ENCODE peak calls at places on chromosomes 2 and 18, in six cellular contexts. One of them, this sample, is unnamed.

GRCh38 chr18:58884694-58885093 is 20.0 kb downstream of the ZNF532 start:
- DNase-seq in upper lobe of right lung: no peak
- DNase-seq in psoas muscle: no peak
- DNase-seq in NB4: no peak
- DNase-seq in lung: no peak
- DNase-seq in bronchial epithelial cell: no peak
- DNase-seq in this sample: no peak

GRCh38 chr2:112074506-112074905 is 19.4 kb downstream of the TMEM87B start:
- DNase-seq in upper lobe of right lung: no peak
- DNase-seq in psoas muscle: no peak
- DNase-seq in NB4: no peak
- DNase-seq in lung: no peak
- DNase-seq in bronchial epithelial cell: no peak
- DNase-seq in this sample: no peak

GRCh38 chr2:120465989-120466703 is 120.2 kb downstream of the INHBB start:
- DNase-seq in upper lobe of right lung: peak; percentile 53
- DNase-seq in psoas muscle: no peak
- DNase-seq in NB4: no peak
- DNase-seq in lung: no peak
- DNase-seq in bronchial epithelial cell: no peak
- DNase-seq in this sample: no peak

GRCh38 chr2:71082402-71083252 is 14.2 kb downstream of the NAGK start:
- DNase-seq in upper lobe of right lung: no peak
- DNase-seq in psoas muscle: no peak
- DNase-seq in NB4: no peak
- DNase-seq in lung: no peak
- DNase-seq in bronchial epithelial cell: no peak
- DNase-seq in this sample: no peak

GRCh38 chr2:201953386-201953785 is 80.3 kb upstream of the FZD7 start:
- DNase-seq in upper lobe of right lung: no peak
- DNase-seq in psoas muscle: no peak
- DNase-seq in NB4: no peak
- DNase-seq in lung: no peak
- DNase-seq in bronchial epithelial cell: no peak
- DNase-seq in this sample: no peak

GRCh38 chr18:79987566-79987965 is 797 bp downstream of the TXNL4A start:
- DNase-seq in upper lobe of right lung: no peak
- DNase-seq in psoas muscle: no peak
- DNase-seq in NB4: no peak
- DNase-seq in lung: no peak
- DNase-seq in bronchial epithelial cell: peak; percentile 52
- DNase-seq in this sample: no peak

GRCh38 chr2:112093216-112093615 is 38.1 kb downstream of the TMEM87B start:
- DNase-seq in upper lobe of right lung: no peak
- DNase-seq in psoas muscle: no peak
- DNase-seq in NB4: no peak
- DNase-seq in lung: no peak
- DNase-seq in bronchial epithelial cell: no peak
- DNase-seq in this sample: no peak

GRCh38 chr18:77108001-77108692 is 24.4 kb downstream of the MBP start:
- DNase-seq in upper lobe of right lung: no peak
- DNase-seq in psoas muscle: peak; percentile 54
- DNase-seq in NB4: peak; percentile 35
- DNase-seq in lung: no peak
- DNase-seq in bronchial epithelial cell: peak; percentile 71
- DNase-seq in this sample: no peak

GRCh38 chr2:144330951-144331651 is 188.8 kb downstream of the ZEB2 start:
- DNase-seq in upper lobe of right lung: no peak
- DNase-seq in psoas muscle: no peak
- DNase-seq in NB4: peak; percentile 50
- DNase-seq in lung: no peak
- DNase-seq in bronchial epithelial cell: peak; percentile 29
- DNase-seq in this sample: no peak

GRCh38 chr2:200442471-200442870 is 67.4 kb downstream of the KCTD18 start:
- DNase-seq in upper lobe of right lung: no peak
- DNase-seq in psoas muscle: no peak
- DNase-seq in NB4: no peak
- DNase-seq in lung: no peak
- DNase-seq in bronchial epithelial cell: no peak
- DNase-seq in this sample: no peak

GRCh38 chr18:11728247-11728646 is 39.2 kb downstream of the GNAL start:
- DNase-seq in upper lobe of right lung: no peak
- DNase-seq in psoas muscle: no peak
- DNase-seq in NB4: peak; percentile 48
- DNase-seq in lung: no peak
- DNase-seq in bronchial epithelial cell: peak; percentile 52
- DNase-seq in this sample: peak; percentile 29

GRCh38 chr2:42923632-42924425 is 131.4 kb upstream of the HAAO start:
- DNase-seq in upper lobe of right lung: no peak
- DNase-seq in psoas muscle: no peak
- DNase-seq in NB4: no peak
- DNase-seq in lung: no peak
- DNase-seq in bronchial epithelial cell: peak; percentile 67
- DNase-seq in this sample: no peak

GRCh38 chr2:18047114-18047695 is 168.7 kb downstream of the KCNS3 start:
- DNase-seq in upper lobe of right lung: no peak
- DNase-seq in psoas muscle: no peak
- DNase-seq in NB4: no peak
- DNase-seq in lung: no peak
- DNase-seq in bronchial epithelial cell: no peak
- DNase-seq in this sample: no peak

GRCh38 chr2:170696006-170696405 is 19.1 kb upstream of the SP5 start:
- DNase-seq in upper lobe of right lung: no peak
- DNase-seq in psoas muscle: no peak
- DNase-seq in NB4: no peak
- DNase-seq in lung: no peak
- DNase-seq in bronchial epithelial cell: no peak
- DNase-seq in this sample: no peak

GRCh38 chr2:238462782-238463396 is 36.2 kb downstream of the ASB1 start:
- DNase-seq in upper lobe of right lung: no peak
- DNase-seq in psoas muscle: no peak
- DNase-seq in NB4: peak; percentile 74
- DNase-seq in lung: no peak
- DNase-seq in bronchial epithelial cell: peak; percentile 64
- DNase-seq in this sample: peak; percentile 54

GRCh38 chr2:96549967-96550786 is 13.6 kb downstream of the ARID5A start:
- DNase-seq in upper lobe of right lung: peak; percentile 84
- DNase-seq in psoas muscle: peak; percentile 82
- DNase-seq in NB4: no peak
- DNase-seq in lung: no peak
- DNase-seq in bronchial epithelial cell: no peak
- DNase-seq in this sample: no peak

GRCh38 chr2:113142290-113142689 is 14.9 kb downstream of the IL1RN start:
- DNase-seq in upper lobe of right lung: no peak
- DNase-seq in psoas muscle: no peak
- DNase-seq in NB4: no peak
- DNase-seq in lung: no peak
- DNase-seq in bronchial epithelial cell: no peak
- DNase-seq in this sample: no peak

GRCh38 chr2:160365691-160366367 is 127.8 kb downstream of the RBMS1 start:
- DNase-seq in upper lobe of right lung: no peak
- DNase-seq in psoas muscle: peak; percentile 93
- DNase-seq in NB4: no peak
- DNase-seq in lung: no peak
- DNase-seq in bronchial epithelial cell: no peak
- DNase-seq in this sample: no peak

GRCh38 chr2:191714925-191715324 is 37.0 kb downstream of the NABP1 start:
- DNase-seq in upper lobe of right lung: no peak
- DNase-seq in psoas muscle: no peak
- DNase-seq in NB4: no peak
- DNase-seq in lung: no peak
- DNase-seq in bronchial epithelial cell: no peak
- DNase-seq in this sample: no peak

GRCh38 chr2:54083021-54083420 is 32.4 kb upstream of the ACYP2 start:
- DNase-seq in upper lobe of right lung: no peak
- DNase-seq in psoas muscle: no peak
- DNase-seq in NB4: no peak
- DNase-seq in lung: no peak
- DNase-seq in bronchial epithelial cell: no peak
- DNase-seq in this sample: no peak

GRCh38 chr2:22683911-22684310 is 701.1 kb upstream of the KLHL29 start:
- DNase-seq in upper lobe of right lung: no peak
- DNase-seq in psoas muscle: no peak
- DNase-seq in NB4: no peak
- DNase-seq in lung: no peak
- DNase-seq in bronchial epithelial cell: no peak
- DNase-seq in this sample: no peak

GRCh38 chr2:60439219-60439974 is 114.1 kb downstream of the BCL11A start:
- DNase-seq in upper lobe of right lung: peak; percentile 71
- DNase-seq in psoas muscle: no peak
- DNase-seq in NB4: peak; percentile 97
- DNase-seq in lung: peak; percentile 55
- DNase-seq in bronchial epithelial cell: no peak
- DNase-seq in this sample: no peak

GRCh38 chr2:69298261-69298660 is 88.8 kb downstream of the GFPT1 start:
- DNase-seq in upper lobe of right lung: no peak
- DNase-seq in psoas muscle: no peak
- DNase-seq in NB4: peak; percentile 81
- DNase-seq in lung: no peak
- DNase-seq in bronchial epithelial cell: peak; percentile 94
- DNase-seq in this sample: peak; percentile 72

GRCh38 chr2:215486973-215487372 is 51.1 kb upstream of the FN1 start:
- DNase-seq in upper lobe of right lung: no peak
- DNase-seq in psoas muscle: no peak
- DNase-seq in NB4: peak; percentile 51
- DNase-seq in lung: no peak
- DNase-seq in bronchial epithelial cell: peak; percentile 100
- DNase-seq in this sample: peak; percentile 47

GRCh38 chr2:194550702-194551101 is 1106.3 kb upstream of the SLC39A10 start:
- DNase-seq in upper lobe of right lung: no peak
- DNase-seq in psoas muscle: no peak
- DNase-seq in NB4: no peak
- DNase-seq in lung: no peak
- DNase-seq in bronchial epithelial cell: peak; percentile 33
- DNase-seq in this sample: no peak

GRCh38 chr2:20595439-20596192 is 55.3 kb downstream of the HS1BP3 start:
- DNase-seq in upper lobe of right lung: peak; percentile 66
- DNase-seq in psoas muscle: peak; percentile 53
- DNase-seq in NB4: peak; percentile 83
- DNase-seq in lung: no peak
- DNase-seq in bronchial epithelial cell: peak; percentile 72
- DNase-seq in this sample: no peak

GRCh38 chr18:80210312-80211083 is 36.8 kb downstream of the PARD6G start:
- DNase-seq in upper lobe of right lung: no peak
- DNase-seq in psoas muscle: no peak
- DNase-seq in NB4: no peak
- DNase-seq in lung: peak; percentile 25
- DNase-seq in bronchial epithelial cell: peak; percentile 63
- DNase-seq in this sample: no peak

GRCh38 chr18:3852321-3852720 is 402.3 kb downstream of the TGIF1 start:
- DNase-seq in upper lobe of right lung: no peak
- DNase-seq in psoas muscle: no peak
- DNase-seq in NB4: peak; percentile 7
- DNase-seq in lung: no peak
- DNase-seq in bronchial epithelial cell: no peak
- DNase-seq in this sample: no peak
- TF ChIP-seq CTCF in upper lobe of right lung: no peak
- TF ChIP-seq CTCF in psoas muscle: no peak
- TF ChIP-seq CTCF in NB4: no peak
- TF ChIP-seq CTCF in lung: no peak
- TF ChIP-seq CTCF in bronchial epithelial cell: no peak
- TF ChIP-seq CTCF in this sample: no peak

DNA sequence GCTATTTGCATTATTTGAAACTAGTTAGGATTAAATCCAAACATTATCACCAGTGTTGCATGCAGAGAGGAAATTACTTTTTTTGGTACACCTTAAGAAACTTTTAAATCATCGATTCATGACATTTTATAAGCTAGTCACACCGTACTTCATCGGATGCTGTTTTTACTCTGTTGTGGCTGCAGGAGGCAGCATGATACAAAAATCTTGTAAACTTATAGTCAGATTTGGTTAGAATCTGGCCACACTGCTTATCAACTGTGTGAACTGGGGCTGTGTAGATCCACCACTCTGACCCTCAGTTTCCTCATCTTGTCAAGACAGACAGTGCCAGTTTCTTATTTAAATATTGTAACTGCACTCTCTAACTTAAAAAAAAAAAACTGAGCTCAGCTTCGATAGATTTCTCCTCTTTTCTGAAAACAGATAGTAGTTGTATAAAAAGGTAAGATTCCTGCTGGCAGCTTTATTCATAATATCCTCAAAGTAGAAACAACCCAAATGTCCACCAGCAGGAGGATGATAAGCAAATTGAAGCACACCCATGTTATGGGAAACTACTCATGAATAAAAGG is 77.8 kb downstream of the RAPGEF4 start:
- DNase-seq in upper lobe of right lung: no peak
- DNase-seq in psoas muscle: no peak
- DNase-seq in NB4: peak; percentile 12
- DNase-seq in lung: no peak
- DNase-seq in bronchial epithelial cell: peak; percentile 39
- DNase-seq in this sample: peak; percentile 22
- TF ChIP-seq CTCF in upper lobe of right lung: peak; percentile 43
- TF ChIP-seq CTCF in psoas muscle: no peak
- TF ChIP-seq CTCF in NB4: no peak
- TF ChIP-seq CTCF in lung: peak; percentile 23
- TF ChIP-seq CTCF in bronchial epithelial cell: peak; percentile 41
- TF ChIP-seq CTCF in this sample: peak; percentile 33

GRCh38 chr2:16425462-16426336 is 239.9 kb downstream of the CYRIA start:
- DNase-seq in upper lobe of right lung: peak; percentile 72
- DNase-seq in psoas muscle: no peak
- DNase-seq in NB4: no peak
- DNase-seq in lung: peak; percentile 88
- DNase-seq in bronchial epithelial cell: peak; percentile 47
- DNase-seq in this sample: peak; percentile 7

GRCh38 chr2:16429002-16429401 is 236.6 kb downstream of the CYRIA start:
- DNase-seq in upper lobe of right lung: no peak
- DNase-seq in psoas muscle: no peak
- DNase-seq in NB4: no peak
- DNase-seq in lung: no peak
- DNase-seq in bronchial epithelial cell: no peak
- DNase-seq in this sample: no peak

GRCh38 chr2:16429431-16429830 is 236.2 kb downstream of the CYRIA start:
- DNase-seq in upper lobe of right lung: no peak
- DNase-seq in psoas muscle: no peak
- DNase-seq in NB4: no peak
- DNase-seq in lung: no peak
- DNase-seq in bronchial epithelial cell: no peak
- DNase-seq in this sample: no peak
- TF ChIP-seq CTCF in upper lobe of right lung: no peak
- TF ChIP-seq CTCF in psoas muscle: no peak
- TF ChIP-seq CTCF in NB4: no peak
- TF ChIP-seq CTCF in lung: no peak
- TF ChIP-seq CTCF in bronchial epithelial cell: no peak
- TF ChIP-seq CTCF in this sample: no peak

DNA sequence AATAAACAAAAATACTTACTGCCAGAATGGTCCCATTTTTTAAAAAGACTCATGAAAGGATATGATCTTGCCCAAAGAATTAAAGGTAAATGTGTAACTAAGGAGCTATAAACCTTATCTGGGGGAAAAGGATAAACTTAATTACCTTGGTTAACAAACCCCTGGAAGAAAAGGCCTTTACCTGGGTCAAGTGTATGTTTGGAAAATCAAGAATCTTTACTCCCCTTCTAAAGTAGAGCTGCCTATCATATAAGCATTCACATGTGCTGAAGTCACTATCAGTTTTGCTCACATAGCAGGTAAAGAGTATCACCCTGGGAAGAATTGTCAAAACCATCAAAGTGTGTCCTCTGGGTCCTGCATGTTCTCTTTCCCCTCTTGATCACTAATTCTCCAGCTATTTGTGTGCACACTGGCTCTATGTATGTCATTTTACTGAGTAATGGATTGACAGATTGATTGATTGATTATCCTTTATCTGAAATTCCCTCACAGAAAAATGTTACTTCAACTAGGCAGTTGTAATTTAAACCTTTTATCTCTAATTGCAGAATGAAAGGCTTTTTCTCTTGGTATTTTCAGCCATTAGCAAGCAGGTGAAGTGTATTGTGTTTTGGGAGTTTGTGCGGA is 199.4 kb downstream of the NOL4 start:
- DNase-seq in upper lobe of right lung: no peak
- DNase-seq in psoas muscle: no peak
- DNase-seq in NB4: no peak
- DNase-seq in lung: no peak
- DNase-seq in bronchial epithelial cell: no peak
- DNase-seq in this sample: no peak
- TF ChIP-seq CTCF in upper lobe of right lung: no peak
- TF ChIP-seq CTCF in psoas muscle: no peak
- TF ChIP-seq CTCF in NB4: no peak
- TF ChIP-seq CTCF in lung: no peak
- TF ChIP-seq CTCF in bronchial epithelial cell: no peak
- TF ChIP-seq CTCF in this sample: no peak

This sample was measured in RWPE1.